ENCODE peak calls at places on chromosomes 2 and 18, in four cellular contexts. One of them, this sample, is unnamed.

GRCh38 chr2:75552222-75552621 is 8.5 kb downstream of the EVA1A start:
- DNase-seq in NCI-H774: no peak
- DNase-seq in H7: no peak
- DNase-seq in RCC 7860: no peak
- DNase-seq in this sample: no peak

GRCh38 chr2:26605969-26606846 is 35.0 kb downstream of the CIB4 start:
- DNase-seq in NCI-H774: no peak
- DNase-seq in H7: no peak
- DNase-seq in RCC 7860: no peak
- DNase-seq in this sample: no peak

GRCh38 chr2:138503652-138504051 is 2.1 kb downstream of the SPOPL start:
- DNase-seq in NCI-H774: no peak
- DNase-seq in H7: no peak
- DNase-seq in RCC 7860: no peak
- DNase-seq in this sample: no peak

GRCh38 chr18:32010124-32010745 is 8.4 kb upstream of the RNF125 start:
- DNase-seq in NCI-H774: no peak
- DNase-seq in H7: no peak
- DNase-seq in RCC 7860: no peak
- DNase-seq in this sample: no peak

GRCh38 chr18:26434887-26435286 is 113.5 kb downstream of the KCTD1 start:
- DNase-seq in NCI-H774: no peak
- DNase-seq in H7: no peak
- DNase-seq in RCC 7860: no peak
- DNase-seq in this sample: no peak

GRCh38 chr2:115606350-115606749 is 1163.9 kb downstream of the DPP10 start:
- DNase-seq in NCI-H774: no peak
- DNase-seq in H7: no peak
- DNase-seq in RCC 7860: no peak
- DNase-seq in this sample: no peak

GRCh38 chr2:190533968-190534309 is 583 bp downstream of the NEMP2 start:
- DNase-seq in NCI-H774: peak; percentile 17
- DNase-seq in H7: no peak
- DNase-seq in RCC 7860: no peak
- DNase-seq in this sample: no peak

GRCh38 chr2:136154384-136154783 is 36.4 kb upstream of the CXCR4 start:
- DNase-seq in NCI-H774: no peak
- DNase-seq in H7: peak; percentile 30
- DNase-seq in RCC 7860: no peak
- DNase-seq in this sample: no peak

GRCh38 chr2:19873014-19873413 is 28.8 kb downstream of the TTC32 start:
- DNase-seq in NCI-H774: no peak
- DNase-seq in H7: no peak
- DNase-seq in RCC 7860: no peak
- DNase-seq in this sample: no peak

GRCh38 chr2:70514612-70515055 is 39.0 kb downstream of the TGFA start:
- DNase-seq in NCI-H774: peak; percentile 42
- DNase-seq in H7: peak; percentile 59
- DNase-seq in RCC 7860: no peak
- DNase-seq in this sample: no peak

GRCh38 chr18:46622999-46623398 is 34.0 kb downstream of the LOXHD1 start:
- DNase-seq in NCI-H774: no peak
- DNase-seq in H7: no peak
- DNase-seq in RCC 7860: no peak
- DNase-seq in this sample: peak; percentile 11

GRCh38 chr2:104848526-104848925 is 5.4 kb upstream of the POU3F3 start:
- DNase-seq in NCI-H774: no peak
- DNase-seq in H7: no peak
- DNase-seq in RCC 7860: no peak
- DNase-seq in this sample: peak; percentile 90

GRCh38 chr2:120239488-120240287 is 13.0 kb upstream of the RALB start:
- DNase-seq in NCI-H774: no peak
- DNase-seq in H7: peak; percentile 84
- DNase-seq in RCC 7860: peak; percentile 86
- DNase-seq in this sample: peak; percentile 69

GRCh38 chr2:181472990-181473389 is 15.8 kb downstream of the ITGA4 start:
- DNase-seq in NCI-H774: no peak
- DNase-seq in H7: no peak
- DNase-seq in RCC 7860: no peak
- DNase-seq in this sample: no peak

GRCh38 chr2:147425437-147426038 is 419.3 kb upstream of the ACVR2A start:
- DNase-seq in NCI-H774: no peak
- DNase-seq in H7: no peak
- DNase-seq in RCC 7860: no peak
- DNase-seq in this sample: peak; percentile 12

GRCh38 chr2:65076345-65076710 is 20.1 kb downstream of the CEP68 start:
- DNase-seq in NCI-H774: no peak
- DNase-seq in H7: no peak
- DNase-seq in RCC 7860: peak; percentile 12
- DNase-seq in this sample: peak; percentile 43

GRCh38 chr2:101387151-101387807 is at the start of gene CREG2:
- DNase-seq in NCI-H774: no peak
- DNase-seq in H7: peak; percentile 95
- DNase-seq in RCC 7860: peak; percentile 24
- DNase-seq in this sample: peak; percentile 86

GRCh38 chr18:22734812-22735627 is 198.1 kb upstream of the RBBP8 start:
- DNase-seq in NCI-H774: no peak
- DNase-seq in H7: no peak
- DNase-seq in RCC 7860: no peak
- DNase-seq in this sample: no peak

GRCh38 chr2:60819155-60819862 is 62.1 kb upstream of the REL start:
- DNase-seq in NCI-H774: no peak
- DNase-seq in H7: no peak
- DNase-seq in RCC 7860: no peak
- DNase-seq in this sample: no peak

GRCh38 chr18:63422862-63423304 is 607 bp upstream of the VPS4B start:
- DNase-seq in NCI-H774: no peak
- DNase-seq in H7: no peak
- DNase-seq in RCC 7860: no peak
- DNase-seq in this sample: no peak

GRCh38 chr2:120972286-120972685 is 236.6 kb downstream of the GLI2 start:
- DNase-seq in NCI-H774: peak; percentile 56
- DNase-seq in H7: no peak
- DNase-seq in RCC 7860: no peak
- DNase-seq in this sample: no peak

GRCh38 chr2:217948897-217949296 is 53.9 kb downstream of the TNS1 start:
- DNase-seq in NCI-H774: no peak
- DNase-seq in H7: no peak
- DNase-seq in RCC 7860: no peak
- DNase-seq in this sample: no peak

GRCh38 chr18:48003426-48004349 is 73.2 kb upstream of the SMAD2 start:
- DNase-seq in NCI-H774: no peak
- DNase-seq in H7: no peak
- DNase-seq in RCC 7860: peak; percentile 66
- DNase-seq in this sample: peak; percentile 65

GRCh38 chr18:43882358-43882757 is 605.1 kb upstream of the SYT4 start:
- DNase-seq in NCI-H774: no peak
- DNase-seq in H7: no peak
- DNase-seq in RCC 7860: no peak
- DNase-seq in this sample: no peak

GRCh38 chr2:240775911-240776310 is 44.1 kb downstream of the KIF1A start:
- DNase-seq in NCI-H774: no peak
- DNase-seq in H7: no peak
- DNase-seq in RCC 7860: no peak
- DNase-seq in this sample: no peak

GRCh38 chr2:75587954-75588587 is 27.3 kb upstream of the EVA1A start:
- DNase-seq in NCI-H774: peak; percentile 8
- DNase-seq in H7: no peak
- DNase-seq in RCC 7860: no peak
- DNase-seq in this sample: peak; percentile 77

GRCh38 chr18:36519358-36519757 is 221.8 kb downstream of the FHOD3 start:
- DNase-seq in NCI-H774: no peak
- DNase-seq in H7: no peak
- DNase-seq in RCC 7860: peak; percentile 66
- DNase-seq in this sample: no peak

GRCh38 chr18:61755553-61755952 is 137.3 kb downstream of the RNF152 start:
- DNase-seq in NCI-H774: no peak
- DNase-seq in H7: no peak
- DNase-seq in RCC 7860: no peak
- DNase-seq in this sample: no peak

GRCh38 chr18:36613069-36613468 is 215.7 kb downstream of the TPGS2 start:
- DNase-seq in NCI-H774: no peak
- DNase-seq in H7: no peak
- DNase-seq in RCC 7860: no peak
- DNase-seq in this sample: no peak

GRCh38 chr18:55351980-55352714 is 235.8 kb downstream of the TCF4 start:
- DNase-seq in NCI-H774: no peak
- DNase-seq in H7: no peak
- DNase-seq in RCC 7860: no peak
- DNase-seq in this sample: no peak

GRCh38 chr18:54806526-54806925 is 21.8 kb upstream of the RAB27B start:
- DNase-seq in NCI-H774: no peak
- DNase-seq in H7: no peak
- DNase-seq in RCC 7860: no peak
- DNase-seq in this sample: no peak

GRCh38 chr2:172693037-172693436 is 42.6 kb upstream of the RAPGEF4 start:
- DNase-seq in NCI-H774: peak; percentile 20
- DNase-seq in H7: no peak
- DNase-seq in RCC 7860: peak; percentile 95
- DNase-seq in this sample: peak; percentile 91

GRCh38 chr2:231334981-231335380 is 60.5 kb upstream of the B3GNT7 start:
- DNase-seq in NCI-H774: no peak
- DNase-seq in H7: no peak
- DNase-seq in RCC 7860: no peak
- DNase-seq in this sample: no peak

GRCh38 chr18:6644841-6645240 is 84.7 kb upstream of the ARHGAP28 start:
- DNase-seq in NCI-H774: no peak
- DNase-seq in H7: no peak
- DNase-seq in RCC 7860: no peak
- DNase-seq in this sample: no peak

GRCh38 chr2:173149491-173149890 is 73.8 kb downstream of the MAP3K20 start:
- DNase-seq in NCI-H774: no peak
- DNase-seq in H7: peak; percentile 12
- DNase-seq in RCC 7860: no peak
- DNase-seq in this sample: no peak

GRCh38 chr2:23092831-23093230 is 292.1 kb upstream of the KLHL29 start:
- DNase-seq in NCI-H774: no peak
- DNase-seq in H7: peak; percentile 35
- DNase-seq in RCC 7860: no peak
- DNase-seq in this sample: peak; percentile 30

GRCh38 chr2:165539985-165540384 is 70.5 kb downstream of the CSRNP3 start:
- DNase-seq in NCI-H774: peak; percentile 62
- DNase-seq in H7: no peak
- DNase-seq in RCC 7860: no peak
- DNase-seq in this sample: no peak

This sample was measured in Caki2.